ENCODE peak calls at places on chromosomes 1 and 21, in eight cellular contexts. T is GM13977, Q is GM06990, Z is kidney epithelial cell, G is AG09309, F is endodermal cell, M is MM.1S, C is left lung. O is an unnamed sample.

GRCh38 chr1:208172389-208173140 is 71.6 kb downstream of the PLXNA2 start:
- DNase-seq in T (no peak), Q (no peak), Z (no peak), G (no peak), F (no peak), M (no peak), C (no peak), O (no peak)

GRCh38 chr1:221487781-221488520 is 253.9 kb downstream of the DUSP10 start:
- DNase-seq in T (no peak), Q (no peak), Z (peak), G (peak), F (no peak), M (no peak), C (no peak), O (no peak)

GRCh38 chr1:206705744-206706297 is 21.1 kb downstream of the MAPKAPK2 start:
- DNase-seq in T (no peak), Q (no peak), Z (no peak), G (no peak), F (no peak), M (no peak), C (no peak), O (no peak)

GRCh38 chr1:57089221-57089620 is 123.4 kb upstream of the C8B start:
- DNase-seq in T (no peak), Q (no peak), Z (no peak), G (no peak), F (no peak), M (no peak), C (no peak), O (no peak)

GRCh38 chr1:43565600-43566360 is 35.1 kb downstream of the PTPRF start:
- DNase-seq in T (peak), Q (no peak), Z (no peak), G (no peak), F (peak), M (peak), C (peak), O (peak)

GRCh38 chr1:107058245-107059032 is 2.0 kb downstream of the PRMT6 start:
- DNase-seq in T (peak), Q (no peak), Z (no peak), G (no peak), F (no peak), M (no peak), C (no peak), O (peak)

GRCh38 chr1:31779687-31780086 is 15.5 kb upstream of the ADGRB2 start:
- DNase-seq in T (no peak), Q (no peak), Z (no peak), G (no peak), F (no peak), M (no peak), C (no peak), O (no peak)

GRCh38 chr1:59434336-59434735 is 137.4 kb downstream of the FGGY start:
- DNase-seq in T (no peak), Q (no peak), Z (no peak), G (no peak), F (no peak), M (no peak), C (peak), O (no peak)

GRCh38 chr21:23534833-23535232 is 2072.4 kb downstream of the MRPL39 start:
- DNase-seq in T (no peak), Q (no peak), Z (no peak), G (no peak), F (no peak), M (no peak), C (no peak), O (no peak)

GRCh38 chr1:116934586-116935207 is 25.0 kb downstream of the PTGFRN start:
- DNase-seq in T (peak), Q (no peak), Z (no peak), G (no peak), F (peak), M (no peak), C (no peak), O (peak)

GRCh38 chr1:102550729-102551384 is 554.1 kb upstream of the OLFM3 start:
- DNase-seq in T (no peak), Q (no peak), Z (no peak), G (no peak), F (peak), M (peak), C (no peak), O (no peak)

GRCh38 chr1:31689821-31690220 is 14.0 kb downstream of the COL16A1 start:
- DNase-seq in T (no peak), Q (no peak), Z (peak), G (peak), F (no peak), M (no peak), C (no peak), O (no peak)

GRCh38 chr1:240462766-240463410 is 149.1 kb downstream of the GREM2 start:
- DNase-seq in T (no peak), Q (no peak), Z (no peak), G (no peak), F (no peak), M (no peak), C (no peak), O (no peak)

GRCh38 chr1:47405697-47406096 is 10.4 kb upstream of the FOXE3 start:
- DNase-seq in T (no peak), Q (no peak), Z (no peak), G (no peak), F (no peak), M (no peak), C (no peak), O (no peak)

GRCh38 chr1:109632671-109633346 is 13.2 kb downstream of the AMPD2 start:
- DNase-seq in T (no peak), Q (no peak), Z (no peak), G (no peak), F (peak), M (no peak), C (no peak), O (no peak)

GRCh38 chr21:46188226-46189212 is 4.3 kb upstream of the SPATC1L start:
- DNase-seq in T (no peak), Q (no peak), Z (peak), G (no peak), F (peak), M (no peak), C (no peak), O (no peak)

GRCh38 chr1:58390051-58390450 is 156.5 kb downstream of the OMA1 start:
- DNase-seq in T (no peak), Q (no peak), Z (no peak), G (no peak), F (peak), M (no peak), C (no peak), O (no peak)

GRCh38 chr1:40664791-40665190 is 691 bp downstream of the RIMS3 start:
- DNase-seq in T (no peak), Q (no peak), Z (no peak), G (no peak), F (no peak), M (no peak), C (no peak), O (no peak)

GRCh38 chr1:26833432-26834405 is 7.2 kb downstream of the ZDHHC18 start:
- DNase-seq in T (peak), Q (peak), Z (no peak), G (no peak), F (no peak), M (peak), C (peak), O (peak)

DNA sequence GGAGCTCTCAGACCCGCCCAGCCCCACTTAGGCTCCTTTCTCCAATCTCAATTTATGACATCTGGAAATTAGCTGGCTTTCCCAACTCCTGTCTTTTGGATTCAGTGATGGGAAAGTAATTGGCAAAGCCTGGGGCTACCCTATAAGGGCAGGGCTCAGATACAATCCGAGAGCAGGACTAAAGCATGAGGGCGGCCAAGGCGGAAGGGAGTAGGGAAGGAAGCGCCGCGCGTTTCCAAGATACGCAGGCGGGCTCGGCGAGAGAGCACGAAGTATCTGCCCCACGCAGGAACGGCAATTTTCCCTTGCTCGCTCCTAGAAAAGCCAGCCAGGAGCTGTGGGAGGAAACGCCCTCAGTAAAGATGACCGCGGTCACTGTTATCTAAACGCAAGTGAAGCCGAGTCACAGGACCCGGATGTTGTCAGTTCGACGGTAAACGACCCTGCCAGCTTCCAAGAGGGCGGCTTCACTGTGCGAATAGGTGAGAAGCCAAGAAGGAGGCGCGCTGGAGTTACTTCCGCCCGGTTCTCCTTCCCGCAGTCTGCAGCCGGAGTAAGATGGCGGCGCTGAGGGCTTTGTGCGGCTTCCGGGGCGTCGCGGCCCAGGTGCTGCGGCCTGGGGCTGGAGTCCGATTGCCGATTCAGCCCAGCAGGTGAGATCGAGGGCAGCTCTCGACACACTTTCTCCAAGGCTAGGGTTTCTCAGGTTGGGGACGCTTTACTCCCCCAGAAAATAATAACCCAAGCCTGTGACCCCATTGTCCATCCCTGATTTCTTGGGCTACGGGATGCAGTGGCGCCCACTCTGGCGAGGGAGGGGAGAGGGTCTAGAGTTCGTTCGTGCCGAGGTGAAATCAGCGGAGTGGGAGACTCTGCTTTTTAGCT is at the start of gene NDUFS2:
- DNase-seq in T (peak), Q (peak), Z (peak), G (peak), F (peak), M (peak), C (peak), O (peak)
- TF ChIP-seq CTCF in T (peak), Q (peak), Z (peak), G (no peak), F (peak), M (peak), C (no peak), O (no peak)

DNA sequence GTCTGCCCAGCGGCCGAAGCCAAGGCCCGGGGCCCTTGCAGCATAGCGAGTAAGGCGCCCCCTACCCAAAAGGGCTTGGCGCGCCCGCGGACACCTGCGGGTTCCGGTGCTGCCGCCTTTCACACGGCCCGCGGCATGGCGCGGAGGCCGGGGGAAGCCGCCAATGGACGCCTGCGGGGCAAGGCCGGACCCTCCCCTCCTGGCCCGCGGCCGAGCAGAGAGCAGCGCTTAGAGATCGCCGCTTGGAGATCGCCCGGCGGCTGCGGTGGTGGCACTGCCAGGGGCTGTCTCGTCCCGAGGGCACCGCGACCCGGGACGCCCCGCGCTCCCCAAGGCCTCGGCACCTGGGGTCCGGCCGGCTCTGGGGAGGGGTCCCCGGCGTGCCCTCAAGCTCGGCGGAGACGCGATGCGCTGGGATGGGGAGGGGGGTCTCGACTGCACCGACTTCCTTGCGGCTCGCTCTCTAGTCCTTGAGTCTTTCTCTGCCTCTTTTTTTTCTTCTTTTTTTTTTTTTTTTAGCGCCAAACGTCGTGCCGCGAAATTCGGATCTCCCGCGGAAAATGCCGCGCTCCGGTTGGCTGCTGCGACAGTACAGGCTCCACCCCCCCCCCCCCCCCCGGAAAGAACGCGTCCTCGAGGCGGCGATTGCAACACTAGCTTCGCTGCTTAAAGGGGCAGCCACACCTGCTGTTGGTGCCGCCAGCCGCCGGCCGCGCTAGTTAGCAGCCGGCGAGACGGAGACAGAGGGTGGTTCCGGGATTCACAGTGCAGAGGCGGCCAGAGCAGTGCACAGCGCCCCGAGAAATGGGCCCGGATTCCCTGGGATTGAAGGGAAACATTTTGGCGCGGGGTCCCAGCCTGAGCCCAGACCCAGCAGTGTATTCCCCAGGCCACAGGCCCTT is at the start of gene E2F2:
- DNase-seq in T (peak), Q (peak), Z (no peak), G (no peak), F (peak), M (peak), C (peak), O (peak)
- TF ChIP-seq CTCF in T (peak), Q (no peak), Z (no peak), G (no peak), F (peak), M (peak), C (no peak), O (no peak)

GRCh38 chr1:2135866-2136265 is 58.7 kb downstream of the FAAP20 start:
- DNase-seq in T (no peak), Q (no peak), Z (no peak), G (no peak), F (no peak), M (no peak), C (peak), O (no peak)

GRCh38 chr1:2136836-2137235 is 57.7 kb downstream of the FAAP20 start:
- DNase-seq in T (no peak), Q (no peak), Z (no peak), G (no peak), F (no peak), M (no peak), C (no peak), O (no peak)

GRCh38 chr1:2136386-2136821 is 58.2 kb downstream of the FAAP20 start:
- DNase-seq in T (no peak), Q (no peak), Z (no peak), G (no peak), F (no peak), M (no peak), C (peak), O (no peak)

GRCh38 chr1:2135425-2135824 is 59.1 kb downstream of the FAAP20 start:
- DNase-seq in T (no peak), Q (no peak), Z (peak), G (no peak), F (no peak), M (no peak), C (peak), O (no peak)

GRCh38 chr1:2137257-2138121 is 57.1 kb downstream of the FAAP20 start:
- DNase-seq in T (no peak), Q (no peak), Z (no peak), G (no peak), F (no peak), M (no peak), C (peak), O (no peak)
- TF ChIP-seq CTCF in T (no peak), Q (no peak), Z (no peak), G (no peak), F (no peak), M (no peak), C (no peak), O (no peak)

DNA sequence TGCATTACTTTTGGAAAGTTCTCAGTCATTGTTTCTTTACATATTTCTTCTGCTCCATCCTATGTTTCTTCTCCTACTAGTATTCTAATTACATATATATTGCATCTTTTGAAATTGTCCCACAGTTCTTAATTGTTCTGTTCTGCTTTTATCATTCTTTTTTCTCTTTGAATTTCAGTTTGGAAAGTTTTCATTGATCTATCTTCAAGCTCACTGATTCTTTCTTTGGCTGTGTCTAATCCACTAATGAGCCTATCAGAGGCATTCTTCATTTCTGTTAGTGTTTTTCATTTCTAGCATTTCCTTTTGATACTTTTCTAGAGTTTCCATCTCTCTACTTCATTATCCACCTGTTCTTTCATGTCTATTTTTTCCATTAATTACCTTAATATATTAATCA is 159.0 kb upstream of the KCNJ15 start:
- DNase-seq in T (no peak), Q (no peak), Z (no peak), G (no peak), F (no peak), M (no peak), C (no peak), O (no peak)
- TF ChIP-seq CTCF in T (no peak), Q (no peak), Z (no peak), G (no peak), F (no peak), M (no peak), C (no peak), O (no peak)

GRCh38 chr1:8831329-8831728 is 13.9 kb upstream of the RERE start:
- DNase-seq in T (no peak), Q (no peak), Z (no peak), G (no peak), F (peak), M (no peak), C (peak), O (no peak)
- TF ChIP-seq CTCF in T (no peak), Q (no peak), Z (peak), G (peak), F (peak), M (peak), C (no peak), O (no peak)

DNA sequence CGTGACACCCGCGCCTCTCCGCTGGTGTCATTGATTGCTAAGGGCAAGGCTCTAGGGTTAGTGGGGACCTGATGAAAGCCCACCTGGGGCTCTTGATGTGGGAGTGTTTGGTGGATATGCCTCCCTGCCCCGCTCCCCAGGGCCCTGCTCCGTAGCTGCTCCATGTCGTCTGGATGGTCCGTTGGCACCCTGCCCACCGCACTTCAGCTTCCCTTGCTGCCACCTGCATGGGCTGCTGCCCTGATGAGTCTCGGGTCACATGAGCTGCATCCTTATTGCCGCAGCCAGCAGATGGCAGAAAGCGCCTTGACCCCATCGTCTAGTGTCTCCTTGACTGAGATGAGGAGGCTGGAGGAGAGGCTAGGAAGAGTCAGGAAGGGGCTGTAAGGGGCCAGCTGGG is 439.4 kb downstream of the CAMTA1 start:
- DNase-seq in T (no peak), Q (no peak), Z (no peak), G (no peak), F (peak), M (no peak), C (no peak), O (no peak)
- TF ChIP-seq CTCF in T (no peak), Q (peak), Z (no peak), G (no peak), F (peak), M (peak), C (no peak), O (no peak)

GRCh38 chr1:153629343-153629665 is 1.1 kb downstream of the S100A1 start:
- DNase-seq in T (no peak), Q (no peak), Z (no peak), G (no peak), F (no peak), M (no peak), C (peak), O (no peak)

GRCh38 chr1:153626477-153626928 is 802 bp downstream of the S100A13 start:
- DNase-seq in T (no peak), Q (no peak), Z (no peak), G (no peak), F (no peak), M (no peak), C (peak), O (no peak)

GRCh38 chr1:153626929-153627796 is at the start of gene S100A13:
- DNase-seq in T (no peak), Q (peak), Z (peak), G (peak), F (peak), M (no peak), C (peak), O (peak)

GRCh38 chr1:153628638-153629342 is 556 bp downstream of the S100A1 start:
- DNase-seq in T (no peak), Q (no peak), Z (no peak), G (no peak), F (no peak), M (no peak), C (peak), O (no peak)

GRCh38 chr1:153627797-153628626 is at the start of gene S100A1:
- DNase-seq in T (no peak), Q (no peak), Z (no peak), G (no peak), F (peak), M (no peak), C (peak), O (no peak)
- TF ChIP-seq CTCF in T (no peak), Q (no peak), Z (no peak), G (no peak), F (no peak), M (no peak), C (no peak), O (no peak)

O was measured in GM20000.